ENCODE peak calls at places on chromosomes 7 and 10, in five cellular contexts. N, X, C, L and W are unnamed samples.

GRCh38 chr7:57438244-57438643 is 11.7 kb upstream of the ZNF716 start:
- DNase-seq in C (no peak), X (no peak), L (no peak), N (no peak), W (no peak)

GRCh38 chr7:69263550-69263949 is 334.7 kb upstream of the AUTS2 start:
- DNase-seq in L (no peak), C (no peak), X (no peak), N (no peak), W (no peak)

GRCh38 chr7:1367501-1367900 is 91.8 kb downstream of the MICALL2 start:
- DNase-seq in X (no peak), L (no peak), N (no peak), C (no peak), W (no peak)

GRCh38 chr7:55307123-55307916 is 57.8 kb upstream of the LANCL2 start:
- DNase-seq in L (no peak), N (peak), X (no peak), C (no peak), W (no peak)

GRCh38 chr10:80429521-80429966 is 21.2 kb downstream of the PRXL2A start:
- DNase-seq in N (no peak), C (no peak), X (no peak), L (no peak), W (no peak)

GRCh38 chr7:154684651-154685563 is 318.0 kb downstream of the PAXIP1 start:
- DNase-seq in N (no peak), X (no peak), C (no peak), L (no peak), W (peak)

GRCh38 chr7:2560175-2560695 is 1.5 kb downstream of the IQCE start:
- DNase-seq in L (no peak), C (no peak), X (no peak), N (no peak), W (no peak)

GRCh38 chr7:44334734-44335097 is 9.3 kb upstream of the CAMK2B start:
- DNase-seq in X (no peak), C (no peak), L (no peak), N (no peak), W (no peak)

GRCh38 chr10:62305813-62306212 is 37.2 kb upstream of the RTKN2 start:
- DNase-seq in X (no peak), L (no peak), C (no peak), N (peak), W (no peak)

GRCh38 chr7:158137516-158138328 is 449.9 kb downstream of the PTPRN2 start:
- DNase-seq in C (no peak), L (no peak), N (no peak), X (no peak), W (no peak)

GRCh38 chr10:117217196-117217761 is 20.0 kb downstream of the KCNK18 start:
- DNase-seq in N (no peak), X (no peak), C (no peak), L (peak), W (peak)

GRCh38 chr7:136957391-136957790 is 88.9 kb downstream of the CHRM2 start:
- DNase-seq in L (no peak), C (no peak), N (peak), X (no peak), W (no peak)

GRCh38 chr7:156429514-156429913 is 211.1 kb upstream of the RNF32 start:
- DNase-seq in X (no peak), C (no peak), N (no peak), L (no peak), W (no peak)

GRCh38 chr7:88431861-88432260 is 125.2 kb upstream of the STEAP4 start:
- DNase-seq in L (no peak), N (no peak), C (no peak), X (no peak), W (no peak)

DNA sequence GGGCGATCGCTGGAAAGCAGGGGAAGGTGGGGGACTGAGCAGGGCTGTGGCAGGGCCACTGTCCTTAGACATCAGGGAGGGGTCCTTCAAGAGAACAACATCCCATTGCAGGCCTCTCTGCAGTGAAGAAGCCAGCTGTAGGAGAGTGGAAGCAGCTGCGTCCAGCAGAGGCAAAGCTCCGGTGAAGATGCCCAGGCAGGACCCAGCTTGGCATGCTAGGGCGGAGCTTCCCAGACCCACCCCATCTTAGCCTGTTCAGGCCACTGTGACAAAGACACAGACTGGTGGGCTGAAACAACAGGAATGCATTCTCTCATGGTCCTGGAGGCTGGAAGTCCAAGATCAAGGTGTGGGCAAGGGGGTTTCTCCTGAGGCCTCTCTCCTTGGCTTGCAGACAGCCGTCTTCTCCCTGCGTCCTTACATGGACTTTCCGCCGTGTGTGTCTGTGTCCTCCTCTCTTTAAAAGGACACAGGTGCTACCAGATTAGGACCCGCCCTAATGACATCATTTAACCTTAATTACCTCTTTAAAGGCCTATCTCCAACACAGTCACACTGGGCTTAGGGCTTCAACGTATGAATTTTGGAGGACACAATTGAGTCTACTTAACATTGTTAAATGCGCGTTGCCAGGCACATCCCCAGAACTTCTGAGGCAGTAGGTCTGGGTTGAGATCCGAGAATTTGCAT is 178.1 kb upstream of the GRB10 start:
- DNase-seq in N (no peak), L (no peak), C (no peak), X (peak), W (no peak)
- TF ChIP-seq CTCF in N (no peak), L (no peak), C (no peak), X (no peak), W (no peak)

DNA sequence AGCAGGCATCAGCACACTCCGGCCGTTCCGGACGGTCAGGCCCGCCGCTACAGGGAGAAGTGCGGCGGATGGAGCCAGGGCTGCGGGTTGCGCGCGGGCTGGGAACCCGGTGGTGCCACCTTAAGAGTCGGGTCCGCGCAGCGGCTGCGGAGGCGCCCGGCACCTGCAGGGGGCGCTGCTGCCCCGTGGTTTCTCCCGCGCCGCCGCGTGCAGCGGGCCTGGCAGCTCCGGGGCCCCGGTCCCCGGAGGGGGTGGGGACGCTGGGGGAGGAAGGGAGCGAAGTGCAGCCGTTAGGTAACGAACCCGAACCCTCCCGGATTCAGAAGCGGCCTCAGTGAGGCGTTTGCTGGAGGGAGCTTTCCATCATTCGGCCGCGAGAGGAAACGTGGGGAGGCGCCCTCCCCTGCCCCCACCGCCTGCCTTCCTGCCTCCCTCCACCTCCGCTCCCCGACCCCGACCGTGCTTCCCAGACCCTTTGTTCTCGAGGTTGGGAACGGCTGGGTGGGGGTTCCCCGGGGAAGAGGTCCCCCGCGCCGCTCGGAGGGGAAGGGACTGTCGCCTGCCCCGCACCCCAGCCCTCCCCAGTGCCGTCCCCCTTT is 29.7 kb downstream of the SKIDA1 start:
- DNase-seq in C (peak), X (no peak), L (peak), N (peak), W (peak)
- TF ChIP-seq POLR2A in C (peak), X (no peak), L (peak), N (no peak), W (no peak)

GRCh38 chr7:48251766-48252165 is 80.5 kb downstream of the ABCA13 start:
- DNase-seq in N (peak), C (no peak), X (no peak), L (no peak), W (no peak)
- H3K27ac ChIP-seq in N (no peak), C (no peak), X (no peak), L (no peak), W (no peak)

DNA sequence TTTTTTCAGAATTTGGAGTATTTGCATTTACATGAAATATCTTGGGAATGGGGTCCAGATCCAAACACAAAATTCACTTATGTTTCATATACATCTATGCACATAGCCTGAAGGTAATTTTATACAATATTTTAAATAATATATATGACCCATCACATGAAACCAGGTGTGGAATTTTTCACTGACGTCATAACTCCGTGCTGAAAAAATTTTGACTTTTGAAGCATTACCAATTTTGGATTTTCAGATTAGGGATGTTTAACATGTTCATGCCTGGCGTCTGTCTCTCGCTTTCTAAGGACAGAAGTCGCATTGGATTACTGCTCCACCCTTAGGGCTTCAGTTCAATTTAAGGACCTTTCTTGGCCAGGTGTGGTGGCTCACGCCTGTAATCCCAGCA is 349.5 kb upstream of the PLXDC2 start:
- DNase-seq in X (no peak), N (no peak), L (no peak), C (no peak), W (no peak)
- TF ChIP-seq CTCF in X (no peak), N (no peak), L (no peak), C (no peak), W (no peak)